ENCODE peak calls at places on chromosomes 13 and 19, in seven cellular contexts. One of them, this sample, is unnamed.

GRCh38 chr13:114023716-114024602 is 50.1 kb upstream of the C13orf46 start:
- DNase-seq in amniotic epithelial cell: no peak
- DNase-seq in esophagus squamous epithelium: no peak
- DNase-seq in PC-9: no peak
- DNase-seq in stimulated activated CD8-positive, alpha-beta memory T cell treated with anti-CD3 and anti-CD28 coated beads, Interleukin-12 subunit alpha, Interleukin-12 subunit beta, amount 100 ng/mL, for 4 hours: no peak
- DNase-seq in astrocyte of the spinal cord: no peak
- DNase-seq in hippocampal formation: no peak
- DNase-seq in this sample: no peak

GRCh38 chr19:41691268-41691970 is 3.3 kb upstream of the CEACAM7 start:
- DNase-seq in amniotic epithelial cell: no peak
- DNase-seq in esophagus squamous epithelium: no peak
- DNase-seq in PC-9: no peak
- DNase-seq in stimulated activated CD8-positive, alpha-beta memory T cell treated with anti-CD3 and anti-CD28 coated beads, Interleukin-12 subunit alpha, Interleukin-12 subunit beta, amount 100 ng/mL, for 4 hours: no peak
- DNase-seq in astrocyte of the spinal cord: no peak
- DNase-seq in hippocampal formation: no peak
- DNase-seq in this sample: no peak

GRCh38 chr13:112247471-112248405 is 128.4 kb upstream of the SPACA7 start:
- DNase-seq in amniotic epithelial cell: no peak
- DNase-seq in esophagus squamous epithelium: no peak
- DNase-seq in PC-9: no peak
- DNase-seq in stimulated activated CD8-positive, alpha-beta memory T cell treated with anti-CD3 and anti-CD28 coated beads, Interleukin-12 subunit alpha, Interleukin-12 subunit beta, amount 100 ng/mL, for 4 hours: no peak
- DNase-seq in astrocyte of the spinal cord: no peak
- DNase-seq in hippocampal formation: no peak
- DNase-seq in this sample: no peak

GRCh38 chr13:85367887-85368286 is 431.3 kb downstream of the SLITRK6 start:
- DNase-seq in amniotic epithelial cell: peak
- DNase-seq in esophagus squamous epithelium: no peak
- DNase-seq in PC-9: no peak
- DNase-seq in stimulated activated CD8-positive, alpha-beta memory T cell treated with anti-CD3 and anti-CD28 coated beads, Interleukin-12 subunit alpha, Interleukin-12 subunit beta, amount 100 ng/mL, for 4 hours: no peak
- DNase-seq in astrocyte of the spinal cord: peak
- DNase-seq in hippocampal formation: no peak
- DNase-seq in this sample: no peak

GRCh38 chr13:35478384-35479222 is 2.1 kb upstream of the MAB21L1 start:
- DNase-seq in amniotic epithelial cell: no peak
- DNase-seq in esophagus squamous epithelium: no peak
- DNase-seq in PC-9: no peak
- DNase-seq in stimulated activated CD8-positive, alpha-beta memory T cell treated with anti-CD3 and anti-CD28 coated beads, Interleukin-12 subunit alpha, Interleukin-12 subunit beta, amount 100 ng/mL, for 4 hours: no peak
- DNase-seq in astrocyte of the spinal cord: no peak
- DNase-seq in hippocampal formation: no peak
- DNase-seq in this sample: no peak

GRCh38 chr19:42037649-42038048 is 32.4 kb downstream of the GRIK5 start:
- DNase-seq in amniotic epithelial cell: no peak
- DNase-seq in esophagus squamous epithelium: no peak
- DNase-seq in PC-9: no peak
- DNase-seq in stimulated activated CD8-positive, alpha-beta memory T cell treated with anti-CD3 and anti-CD28 coated beads, Interleukin-12 subunit alpha, Interleukin-12 subunit beta, amount 100 ng/mL, for 4 hours: no peak
- DNase-seq in astrocyte of the spinal cord: no peak
- DNase-seq in hippocampal formation: no peak
- DNase-seq in this sample: no peak

GRCh38 chr13:25300861-25301346 is 521 bp upstream of the NUP58 start:
- DNase-seq in amniotic epithelial cell: no peak
- DNase-seq in esophagus squamous epithelium: no peak
- DNase-seq in PC-9: no peak
- DNase-seq in stimulated activated CD8-positive, alpha-beta memory T cell treated with anti-CD3 and anti-CD28 coated beads, Interleukin-12 subunit alpha, Interleukin-12 subunit beta, amount 100 ng/mL, for 4 hours: peak
- DNase-seq in astrocyte of the spinal cord: no peak
- DNase-seq in hippocampal formation: no peak
- DNase-seq in this sample: no peak

GRCh38 chr13:34751492-34751891 is 190.6 kb upstream of the NBEA start:
- DNase-seq in amniotic epithelial cell: no peak
- DNase-seq in esophagus squamous epithelium: no peak
- DNase-seq in PC-9: no peak
- DNase-seq in stimulated activated CD8-positive, alpha-beta memory T cell treated with anti-CD3 and anti-CD28 coated beads, Interleukin-12 subunit alpha, Interleukin-12 subunit beta, amount 100 ng/mL, for 4 hours: no peak
- DNase-seq in astrocyte of the spinal cord: no peak
- DNase-seq in hippocampal formation: no peak
- DNase-seq in this sample: no peak

GRCh38 chr13:75694742-75695141 is 58.6 kb downstream of the LMO7 start:
- DNase-seq in amniotic epithelial cell: peak
- DNase-seq in esophagus squamous epithelium: no peak
- DNase-seq in PC-9: no peak
- DNase-seq in stimulated activated CD8-positive, alpha-beta memory T cell treated with anti-CD3 and anti-CD28 coated beads, Interleukin-12 subunit alpha, Interleukin-12 subunit beta, amount 100 ng/mL, for 4 hours: no peak
- DNase-seq in astrocyte of the spinal cord: no peak
- DNase-seq in hippocampal formation: no peak
- DNase-seq in this sample: no peak

GRCh38 chr19:4294389-4294788 is 7.8 kb downstream of the TMIGD2 start:
- DNase-seq in amniotic epithelial cell: no peak
- DNase-seq in esophagus squamous epithelium: no peak
- DNase-seq in PC-9: no peak
- DNase-seq in stimulated activated CD8-positive, alpha-beta memory T cell treated with anti-CD3 and anti-CD28 coated beads, Interleukin-12 subunit alpha, Interleukin-12 subunit beta, amount 100 ng/mL, for 4 hours: no peak
- DNase-seq in astrocyte of the spinal cord: no peak
- DNase-seq in hippocampal formation: no peak
- DNase-seq in this sample: no peak

GRCh38 chr13:98535501-98536357 is 41.2 kb downstream of the STK24 start:
- DNase-seq in amniotic epithelial cell: no peak
- DNase-seq in esophagus squamous epithelium: no peak
- DNase-seq in PC-9: peak
- DNase-seq in stimulated activated CD8-positive, alpha-beta memory T cell treated with anti-CD3 and anti-CD28 coated beads, Interleukin-12 subunit alpha, Interleukin-12 subunit beta, amount 100 ng/mL, for 4 hours: no peak
- DNase-seq in astrocyte of the spinal cord: peak
- DNase-seq in hippocampal formation: no peak
- DNase-seq in this sample: no peak

GRCh38 chr13:35672611-35673010 is 196.1 kb upstream of the MAB21L1 start:
- DNase-seq in amniotic epithelial cell: no peak
- DNase-seq in esophagus squamous epithelium: no peak
- DNase-seq in PC-9: no peak
- DNase-seq in stimulated activated CD8-positive, alpha-beta memory T cell treated with anti-CD3 and anti-CD28 coated beads, Interleukin-12 subunit alpha, Interleukin-12 subunit beta, amount 100 ng/mL, for 4 hours: no peak
- DNase-seq in astrocyte of the spinal cord: no peak
- DNase-seq in hippocampal formation: no peak
- DNase-seq in this sample: no peak

GRCh38 chr13:19984430-19985218 is 26.1 kb downstream of the ZMYM2 start:
- DNase-seq in amniotic epithelial cell: peak
- DNase-seq in esophagus squamous epithelium: no peak
- DNase-seq in PC-9: no peak
- DNase-seq in stimulated activated CD8-positive, alpha-beta memory T cell treated with anti-CD3 and anti-CD28 coated beads, Interleukin-12 subunit alpha, Interleukin-12 subunit beta, amount 100 ng/mL, for 4 hours: no peak
- DNase-seq in astrocyte of the spinal cord: peak
- DNase-seq in hippocampal formation: peak
- DNase-seq in this sample: no peak

GRCh38 chr19:38290631-38291147 is 13.4 kb upstream of the C19orf33 start:
- DNase-seq in amniotic epithelial cell: peak
- DNase-seq in esophagus squamous epithelium: no peak
- DNase-seq in PC-9: peak
- DNase-seq in stimulated activated CD8-positive, alpha-beta memory T cell treated with anti-CD3 and anti-CD28 coated beads, Interleukin-12 subunit alpha, Interleukin-12 subunit beta, amount 100 ng/mL, for 4 hours: no peak
- DNase-seq in astrocyte of the spinal cord: peak
- DNase-seq in hippocampal formation: no peak
- DNase-seq in this sample: peak

GRCh38 chr19:5767949-5768348 is 16.6 kb downstream of the PRR22 start:
- DNase-seq in amniotic epithelial cell: no peak
- DNase-seq in esophagus squamous epithelium: no peak
- DNase-seq in PC-9: no peak
- DNase-seq in stimulated activated CD8-positive, alpha-beta memory T cell treated with anti-CD3 and anti-CD28 coated beads, Interleukin-12 subunit alpha, Interleukin-12 subunit beta, amount 100 ng/mL, for 4 hours: no peak
- DNase-seq in astrocyte of the spinal cord: no peak
- DNase-seq in hippocampal formation: no peak
- DNase-seq in this sample: no peak

GRCh38 chr13:49218493-49219051 is 1.6 kb upstream of the MLNR start:
- DNase-seq in amniotic epithelial cell: peak
- DNase-seq in esophagus squamous epithelium: no peak
- DNase-seq in PC-9: no peak
- DNase-seq in stimulated activated CD8-positive, alpha-beta memory T cell treated with anti-CD3 and anti-CD28 coated beads, Interleukin-12 subunit alpha, Interleukin-12 subunit beta, amount 100 ng/mL, for 4 hours: no peak
- DNase-seq in astrocyte of the spinal cord: peak
- DNase-seq in hippocampal formation: no peak
- DNase-seq in this sample: no peak

GRCh38 chr13:33577037-33577436 is 240.9 kb upstream of the RFC3 start:
- DNase-seq in amniotic epithelial cell: peak
- DNase-seq in esophagus squamous epithelium: no peak
- DNase-seq in PC-9: peak
- DNase-seq in stimulated activated CD8-positive, alpha-beta memory T cell treated with anti-CD3 and anti-CD28 coated beads, Interleukin-12 subunit alpha, Interleukin-12 subunit beta, amount 100 ng/mL, for 4 hours: no peak
- DNase-seq in astrocyte of the spinal cord: no peak
- DNase-seq in hippocampal formation: no peak
- DNase-seq in this sample: no peak

GRCh38 chr19:34838753-34839431 is 65.9 kb upstream of the ZNF599 start:
- DNase-seq in amniotic epithelial cell: peak
- DNase-seq in esophagus squamous epithelium: no peak
- DNase-seq in PC-9: no peak
- DNase-seq in stimulated activated CD8-positive, alpha-beta memory T cell treated with anti-CD3 and anti-CD28 coated beads, Interleukin-12 subunit alpha, Interleukin-12 subunit beta, amount 100 ng/mL, for 4 hours: no peak
- DNase-seq in astrocyte of the spinal cord: no peak
- DNase-seq in hippocampal formation: no peak
- DNase-seq in this sample: no peak

GRCh38 chr19:38079926-38080380 is 144.1 kb downstream of the DPF1 start:
- DNase-seq in amniotic epithelial cell: peak
- DNase-seq in esophagus squamous epithelium: no peak
- DNase-seq in PC-9: peak
- DNase-seq in stimulated activated CD8-positive, alpha-beta memory T cell treated with anti-CD3 and anti-CD28 coated beads, Interleukin-12 subunit alpha, Interleukin-12 subunit beta, amount 100 ng/mL, for 4 hours: no peak
- DNase-seq in astrocyte of the spinal cord: peak
- DNase-seq in hippocampal formation: no peak
- DNase-seq in this sample: peak

GRCh38 chr13:79108914-79109643 is 297.0 kb downstream of the RBM26 start:
- DNase-seq in amniotic epithelial cell: no peak
- DNase-seq in esophagus squamous epithelium: no peak
- DNase-seq in PC-9: no peak
- DNase-seq in stimulated activated CD8-positive, alpha-beta memory T cell treated with anti-CD3 and anti-CD28 coated beads, Interleukin-12 subunit alpha, Interleukin-12 subunit beta, amount 100 ng/mL, for 4 hours: no peak
- DNase-seq in astrocyte of the spinal cord: no peak
- DNase-seq in hippocampal formation: no peak
- DNase-seq in this sample: no peak

GRCh38 chr13:75299913-75300862 is 181.8 kb downstream of the TBC1D4 start:
- DNase-seq in amniotic epithelial cell: peak
- DNase-seq in esophagus squamous epithelium: no peak
- DNase-seq in PC-9: no peak
- DNase-seq in stimulated activated CD8-positive, alpha-beta memory T cell treated with anti-CD3 and anti-CD28 coated beads, Interleukin-12 subunit alpha, Interleukin-12 subunit beta, amount 100 ng/mL, for 4 hours: no peak
- DNase-seq in astrocyte of the spinal cord: peak
- DNase-seq in hippocampal formation: peak
- DNase-seq in this sample: no peak

GRCh38 chr19:3118232-3119070 is 17.4 kb upstream of the GNA15 start:
- DNase-seq in amniotic epithelial cell: no peak
- DNase-seq in esophagus squamous epithelium: no peak
- DNase-seq in PC-9: no peak
- DNase-seq in stimulated activated CD8-positive, alpha-beta memory T cell treated with anti-CD3 and anti-CD28 coated beads, Interleukin-12 subunit alpha, Interleukin-12 subunit beta, amount 100 ng/mL, for 4 hours: no peak
- DNase-seq in astrocyte of the spinal cord: no peak
- DNase-seq in hippocampal formation: no peak
- DNase-seq in this sample: no peak

GRCh38 chr13:98976338-98976737 is 1.5 kb downstream of the DOCK9 start:
- DNase-seq in amniotic epithelial cell: peak
- DNase-seq in esophagus squamous epithelium: no peak
- DNase-seq in PC-9: peak
- DNase-seq in stimulated activated CD8-positive, alpha-beta memory T cell treated with anti-CD3 and anti-CD28 coated beads, Interleukin-12 subunit alpha, Interleukin-12 subunit beta, amount 100 ng/mL, for 4 hours: no peak
- DNase-seq in astrocyte of the spinal cord: peak
- DNase-seq in hippocampal formation: peak
- DNase-seq in this sample: no peak

GRCh38 chr13:65913173-65913572 is 1317.0 kb downstream of the PCDH9 start:
- DNase-seq in amniotic epithelial cell: peak
- DNase-seq in esophagus squamous epithelium: no peak
- DNase-seq in PC-9: no peak
- DNase-seq in stimulated activated CD8-positive, alpha-beta memory T cell treated with anti-CD3 and anti-CD28 coated beads, Interleukin-12 subunit alpha, Interleukin-12 subunit beta, amount 100 ng/mL, for 4 hours: no peak
- DNase-seq in astrocyte of the spinal cord: peak
- DNase-seq in hippocampal formation: no peak
- DNase-seq in this sample: no peak

GRCh38 chr13:105232403-105232802 is 1303.1 kb downstream of the EFNB2 start:
- DNase-seq in amniotic epithelial cell: no peak
- DNase-seq in esophagus squamous epithelium: no peak
- DNase-seq in PC-9: no peak
- DNase-seq in stimulated activated CD8-positive, alpha-beta memory T cell treated with anti-CD3 and anti-CD28 coated beads, Interleukin-12 subunit alpha, Interleukin-12 subunit beta, amount 100 ng/mL, for 4 hours: no peak
- DNase-seq in astrocyte of the spinal cord: no peak
- DNase-seq in hippocampal formation: no peak
- DNase-seq in this sample: no peak

GRCh38 chr13:38262211-38262610 is 87.4 kb upstream of the UFM1 start:
- DNase-seq in amniotic epithelial cell: no peak
- DNase-seq in esophagus squamous epithelium: no peak
- DNase-seq in PC-9: no peak
- DNase-seq in stimulated activated CD8-positive, alpha-beta memory T cell treated with anti-CD3 and anti-CD28 coated beads, Interleukin-12 subunit alpha, Interleukin-12 subunit beta, amount 100 ng/mL, for 4 hours: no peak
- DNase-seq in astrocyte of the spinal cord: peak
- DNase-seq in hippocampal formation: no peak
- DNase-seq in this sample: no peak

GRCh38 chr19:34838248-34838647 is 65.2 kb upstream of the ZNF599 start:
- DNase-seq in amniotic epithelial cell: peak
- DNase-seq in esophagus squamous epithelium: no peak
- DNase-seq in PC-9: no peak
- DNase-seq in stimulated activated CD8-positive, alpha-beta memory T cell treated with anti-CD3 and anti-CD28 coated beads, Interleukin-12 subunit alpha, Interleukin-12 subunit beta, amount 100 ng/mL, for 4 hours: no peak
- DNase-seq in astrocyte of the spinal cord: no peak
- DNase-seq in hippocampal formation: no peak
- DNase-seq in this sample: no peak

GRCh38 chr13:110424596-110425443 is 117.7 kb downstream of the COL4A2 start:
- DNase-seq in amniotic epithelial cell: no peak
- DNase-seq in esophagus squamous epithelium: no peak
- DNase-seq in PC-9: no peak
- DNase-seq in stimulated activated CD8-positive, alpha-beta memory T cell treated with anti-CD3 and anti-CD28 coated beads, Interleukin-12 subunit alpha, Interleukin-12 subunit beta, amount 100 ng/mL, for 4 hours: no peak
- DNase-seq in astrocyte of the spinal cord: no peak
- DNase-seq in hippocampal formation: no peak
- DNase-seq in this sample: no peak

GRCh38 chr13:112880221-112880641 is 88.8 kb upstream of the MCF2L start:
- DNase-seq in amniotic epithelial cell: no peak
- DNase-seq in esophagus squamous epithelium: no peak
- DNase-seq in PC-9: no peak
- DNase-seq in stimulated activated CD8-positive, alpha-beta memory T cell treated with anti-CD3 and anti-CD28 coated beads, Interleukin-12 subunit alpha, Interleukin-12 subunit beta, amount 100 ng/mL, for 4 hours: no peak
- DNase-seq in astrocyte of the spinal cord: no peak
- DNase-seq in hippocampal formation: no peak
- DNase-seq in this sample: no peak

GRCh38 chr19:37346091-37346490 is 24.8 kb upstream of the ZNF527 start:
- DNase-seq in amniotic epithelial cell: peak
- DNase-seq in esophagus squamous epithelium: no peak
- DNase-seq in PC-9: no peak
- DNase-seq in stimulated activated CD8-positive, alpha-beta memory T cell treated with anti-CD3 and anti-CD28 coated beads, Interleukin-12 subunit alpha, Interleukin-12 subunit beta, amount 100 ng/mL, for 4 hours: no peak
- DNase-seq in astrocyte of the spinal cord: no peak
- DNase-seq in hippocampal formation: no peak
- DNase-seq in this sample: no peak

GRCh38 chr13:48110930-48111721 is 16.2 kb upstream of the MED4 start:
- DNase-seq in amniotic epithelial cell: peak
- DNase-seq in esophagus squamous epithelium: no peak
- DNase-seq in PC-9: no peak
- DNase-seq in stimulated activated CD8-positive, alpha-beta memory T cell treated with anti-CD3 and anti-CD28 coated beads, Interleukin-12 subunit alpha, Interleukin-12 subunit beta, amount 100 ng/mL, for 4 hours: no peak
- DNase-seq in astrocyte of the spinal cord: peak
- DNase-seq in hippocampal formation: no peak
- DNase-seq in this sample: no peak

GRCh38 chr19:46426506-46427162 is 2.1 kb downstream of the PNMA8C start:
- DNase-seq in amniotic epithelial cell: peak
- DNase-seq in esophagus squamous epithelium: no peak
- DNase-seq in PC-9: no peak
- DNase-seq in stimulated activated CD8-positive, alpha-beta memory T cell treated with anti-CD3 and anti-CD28 coated beads, Interleukin-12 subunit alpha, Interleukin-12 subunit beta, amount 100 ng/mL, for 4 hours: no peak
- DNase-seq in astrocyte of the spinal cord: peak
- DNase-seq in hippocampal formation: peak
- DNase-seq in this sample: no peak

GRCh38 chr19:1015782-1016646 is 4.9 kb downstream of the TMEM259 start:
- DNase-seq in amniotic epithelial cell: no peak
- DNase-seq in esophagus squamous epithelium: no peak
- DNase-seq in PC-9: no peak
- DNase-seq in stimulated activated CD8-positive, alpha-beta memory T cell treated with anti-CD3 and anti-CD28 coated beads, Interleukin-12 subunit alpha, Interleukin-12 subunit beta, amount 100 ng/mL, for 4 hours: no peak
- DNase-seq in astrocyte of the spinal cord: no peak
- DNase-seq in hippocampal formation: no peak
- DNase-seq in this sample: no peak

GRCh38 chr19:492091-492531 is 4.2 kb upstream of the MADCAM1 start:
- DNase-seq in amniotic epithelial cell: no peak
- DNase-seq in esophagus squamous epithelium: no peak
- DNase-seq in PC-9: no peak
- DNase-seq in stimulated activated CD8-positive, alpha-beta memory T cell treated with anti-CD3 and anti-CD28 coated beads, Interleukin-12 subunit alpha, Interleukin-12 subunit beta, amount 100 ng/mL, for 4 hours: no peak
- DNase-seq in astrocyte of the spinal cord: no peak
- DNase-seq in hippocampal formation: no peak
- DNase-seq in this sample: peak

GRCh38 chr19:12365372-12366162 is at the start of gene ZNF442:
- DNase-seq in amniotic epithelial cell: peak
- DNase-seq in esophagus squamous epithelium: peak
- DNase-seq in PC-9: peak
- DNase-seq in stimulated activated CD8-positive, alpha-beta memory T cell treated with anti-CD3 and anti-CD28 coated beads, Interleukin-12 subunit alpha, Interleukin-12 subunit beta, amount 100 ng/mL, for 4 hours: peak
- DNase-seq in astrocyte of the spinal cord: peak
- DNase-seq in hippocampal formation: peak
- DNase-seq in this sample: peak

GRCh38 chr19:6556480-6556879 is 25.7 kb downstream of the TNFSF9 start:
- DNase-seq in amniotic epithelial cell: peak
- DNase-seq in esophagus squamous epithelium: no peak
- DNase-seq in PC-9: no peak
- DNase-seq in stimulated activated CD8-positive, alpha-beta memory T cell treated with anti-CD3 and anti-CD28 coated beads, Interleukin-12 subunit alpha, Interleukin-12 subunit beta, amount 100 ng/mL, for 4 hours: no peak
- DNase-seq in astrocyte of the spinal cord: no peak
- DNase-seq in hippocampal formation: no peak
- DNase-seq in this sample: no peak

GRCh38 chr19:1823539-1824251 is 11.6 kb upstream of the ATP8B3 start:
- DNase-seq in amniotic epithelial cell: no peak
- DNase-seq in esophagus squamous epithelium: no peak
- DNase-seq in PC-9: no peak
- DNase-seq in stimulated activated CD8-positive, alpha-beta memory T cell treated with anti-CD3 and anti-CD28 coated beads, Interleukin-12 subunit alpha, Interleukin-12 subunit beta, amount 100 ng/mL, for 4 hours: no peak
- DNase-seq in astrocyte of the spinal cord: no peak
- DNase-seq in hippocampal formation: no peak
- DNase-seq in this sample: no peak

GRCh38 chr19:4988770-4989251 is 19.9 kb downstream of the KDM4B start:
- DNase-seq in amniotic epithelial cell: peak
- DNase-seq in esophagus squamous epithelium: no peak
- DNase-seq in PC-9: no peak
- DNase-seq in stimulated activated CD8-positive, alpha-beta memory T cell treated with anti-CD3 and anti-CD28 coated beads, Interleukin-12 subunit alpha, Interleukin-12 subunit beta, amount 100 ng/mL, for 4 hours: no peak
- DNase-seq in astrocyte of the spinal cord: peak
- DNase-seq in hippocampal formation: no peak
- DNase-seq in this sample: peak